ENCODE peak calls at places on chromosome 6, in six cellular contexts. U is Calu3, K is right cardiac atrium, O is KBM-7, C is neural crest cell, B is nephron progenitor cell. V is an unnamed sample.

GRCh38 chr6:106112446-106112845 is 26.3 kb downstream of the PRDM1 start:
- DNase-seq in U (no peak), K (no peak), O (peak), C (no peak), B (no peak), V (no peak)

GRCh38 chr6:35955071-35955470 is 34.2 kb upstream of the SRPK1 start:
- DNase-seq in U (no peak), K (no peak), O (no peak), C (no peak), B (no peak), V (no peak)

GRCh38 chr6:422423-423061 is 31.0 kb downstream of the IRF4 start:
- DNase-seq in U (peak), K (no peak), O (no peak), C (no peak), B (no peak), V (peak)

GRCh38 chr6:786946-787763 is 94.2 kb upstream of the EXOC2 start:
- DNase-seq in U (no peak), K (no peak), O (peak), C (no peak), B (no peak), V (peak)

GRCh38 chr6:169993861-169994481 is 242.5 kb downstream of the ERMARD start:
- DNase-seq in U (no peak), K (no peak), O (no peak), C (no peak), B (no peak), V (no peak)

GRCh38 chr6:130411481-130411880 is 45.7 kb downstream of the TMEM200A start:
- DNase-seq in U (no peak), K (no peak), O (no peak), C (no peak), B (no peak), V (no peak)

GRCh38 chr6:106997392-106998257 is 23.1 kb upstream of the CD24 start:
- DNase-seq in U (peak), K (no peak), O (peak), C (peak), B (peak), V (peak)

GRCh38 chr6:166173292-166173951 is 5.8 kb upstream of the TBXT start:
- DNase-seq in U (peak), K (no peak), O (peak), C (no peak), B (peak), V (no peak)

GRCh38 chr6:52162940-52163908 is 23.0 kb upstream of the IL17A start:
- DNase-seq in U (no peak), K (no peak), O (peak), C (no peak), B (no peak), V (peak)

V was measured in HuH-7.